ENCODE peak calls at places on chromosomes 13 and 19, in six cellular contexts. H is HCT116, E is GM23338, K is neural progenitor cell, Y is PC-3, B is GM23248. G is an unnamed sample. For H3K4me1, the result is how much of the 10 kb centered on the place peaks cover.

GRCh38 chr13:23626730-23627129 is 56.5 kb downstream of the TNFRSF19 start:
- DNase-seq in H (no peak), B (no peak), K (no peak), E (no peak), Y (no peak), G (no peak)

GRCh38 chr13:42174344-42175162 is 97.4 kb upstream of the AKAP11 start:
- DNase-seq in H (no peak), B (peak), E (peak), K (no peak), Y (no peak), G (peak)

GRCh38 chr19:35262101-35262761 is 6.5 kb upstream of the USF2 start:
- DNase-seq in H (no peak), E (no peak), K (no peak), Y (no peak), B (no peak), G (peak)

GRCh38 chr13:85738696-85739320 is 60.4 kb downstream of the SLITRK6 start:
- DNase-seq in B (no peak), K (no peak), E (no peak), H (no peak), Y (peak), G (no peak)

GRCh38 chr13:114019367-114019766 is 45.5 kb upstream of the C13orf46 start:
- DNase-seq in E (peak), K (peak), H (peak), Y (no peak), B (peak), G (no peak)

GRCh38 chr13:25215253-25215575 is 43.1 kb upstream of the AMER2 start:
- DNase-seq in B (no peak), E (no peak), Y (no peak), H (no peak), K (no peak), G (no peak)

GRCh38 chr13:25345555-25345954 is 26.2 kb upstream of the ATP8A2 start:
- DNase-seq in K (no peak), B (no peak), E (peak), Y (no peak), H (no peak), G (no peak)

GRCh38 chr13:60617863-60618733 is 221.1 kb downstream of the TDRD3 start:
- DNase-seq in K (peak), Y (peak), E (peak), B (peak), H (no peak), G (peak)

GRCh38 chr19:12949363-12950284 is 4.0 kb downstream of the RAD23A start:
- DNase-seq in K (no peak), Y (no peak), E (no peak), B (peak), H (no peak), G (no peak)

GRCh38 chr13:53743906-53744305 is 715.3 kb downstream of the OLFM4 start:
- DNase-seq in H (no peak), K (peak), E (peak), B (no peak), Y (no peak), G (no peak)

GRCh38 chr19:45346449-45346848 is 5.9 kb downstream of the KLC3 start:
- DNase-seq in E (peak), H (no peak), K (peak), Y (no peak), B (peak), G (no peak)

GRCh38 chr13:111005808-111006494 is 91.1 kb upstream of the ANKRD10 start:
- DNase-seq in B (peak), K (no peak), H (no peak), E (no peak), Y (no peak), G (no peak)

GRCh38 chr13:76289558-76289957 is 596.6 kb downstream of the KCTD12 start:
- DNase-seq in H (no peak), K (no peak), Y (no peak), E (no peak), B (no peak), G (no peak)

GRCh38 chr19:41711376-41712261 is 3.2 kb downstream of the CEACAM5 start:
- DNase-seq in B (no peak), E (no peak), Y (no peak), H (no peak), K (no peak), G (no peak)

GRCh38 chr19:5339470-5339949 is 1.1 kb downstream of the PTPRS start:
- DNase-seq in Y (no peak), K (peak), H (no peak), E (no peak), B (peak), G (no peak)

DNA sequence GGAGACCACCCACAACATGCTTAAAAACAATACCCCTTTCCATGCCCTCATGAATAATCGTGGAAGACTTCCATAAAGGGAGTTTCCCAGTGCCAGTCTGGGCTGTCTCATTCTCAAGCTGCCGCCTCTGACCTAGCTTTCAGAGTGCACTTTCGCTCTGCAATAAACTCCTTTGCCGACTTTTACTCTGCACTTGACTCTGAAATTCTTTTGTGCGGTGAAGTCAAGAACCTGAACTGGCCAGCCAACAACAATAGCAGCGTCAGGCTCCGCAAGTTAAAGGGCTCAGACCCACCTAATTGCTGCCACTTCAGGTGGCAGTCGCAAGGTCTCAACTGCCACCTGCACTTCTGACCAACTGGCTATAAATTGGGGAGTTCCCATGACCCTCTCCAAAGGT is 10.3 kb upstream of the LEUTX start:
- DNase-seq in E (peak), Y (no peak), B (no peak), K (no peak), H (no peak), G (no peak)
- TF ChIP-seq EZH2phosphoT487 in E (no peak), Y (no peak), B (no peak), K (no peak), H (no peak), G (no peak)

DNA sequence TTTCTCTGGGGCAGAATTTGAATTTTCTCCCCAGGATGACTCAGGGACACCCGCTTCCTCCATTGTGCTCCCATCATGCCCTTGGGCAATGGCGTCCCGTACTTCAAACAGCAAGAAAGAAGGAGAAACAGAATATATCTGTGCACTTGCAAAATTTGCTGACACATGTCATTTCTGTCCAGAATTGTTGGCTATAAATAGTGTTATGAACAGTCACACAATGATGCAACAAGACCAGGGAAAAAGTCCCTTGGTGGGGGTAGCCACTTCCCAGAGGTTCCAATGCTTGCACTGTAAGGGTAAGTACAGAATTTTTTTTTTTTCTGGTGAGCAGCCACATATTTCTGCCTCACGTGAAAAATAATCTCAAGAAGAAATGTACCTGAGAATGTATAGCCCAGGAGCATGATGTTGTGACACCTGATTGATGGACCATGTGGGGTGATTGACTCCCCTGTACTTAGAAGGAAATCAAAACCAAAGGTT is 9.1 kb upstream of the LAIR1 start:
- DNase-seq in E (no peak), K (no peak), B (no peak), Y (no peak), H (no peak), G (no peak)
- H3K4me1 ChIP-seq in E (under half), K (under half), B (under half), Y (under half), H (under half), G (under half)

GRCh38 chr13:101397742-101398141 is 18.6 kb downstream of the NALCN start:
- DNase-seq in B (peak), H (no peak), Y (peak), E (no peak), K (no peak), G (no peak)
- H3K27ac ChIP-seq in B (peak), H (no peak), Y (peak), E (no peak), K (no peak), G (no peak)

GRCh38 chr19:49688531-49689132 is 762 bp upstream of the ADM5 start:
- DNase-seq in Y (no peak), E (peak), B (no peak), K (no peak), H (no peak), G (no peak)

GRCh38 chr19:49690073-49690655 is 752 bp upstream of the CPT1C start:
- DNase-seq in B (peak), E (peak), K (peak), H (no peak), Y (no peak), G (peak)

GRCh38 chr19:49687566-49688316 is 1.7 kb upstream of the ADM5 start:
- DNase-seq in E (peak), B (no peak), H (no peak), Y (peak), K (no peak), G (no peak)

GRCh38 chr19:49690656-49691242 is at the start of gene CPT1C:
- DNase-seq in Y (peak), H (no peak), K (peak), E (peak), B (peak), G (peak)

DNA sequence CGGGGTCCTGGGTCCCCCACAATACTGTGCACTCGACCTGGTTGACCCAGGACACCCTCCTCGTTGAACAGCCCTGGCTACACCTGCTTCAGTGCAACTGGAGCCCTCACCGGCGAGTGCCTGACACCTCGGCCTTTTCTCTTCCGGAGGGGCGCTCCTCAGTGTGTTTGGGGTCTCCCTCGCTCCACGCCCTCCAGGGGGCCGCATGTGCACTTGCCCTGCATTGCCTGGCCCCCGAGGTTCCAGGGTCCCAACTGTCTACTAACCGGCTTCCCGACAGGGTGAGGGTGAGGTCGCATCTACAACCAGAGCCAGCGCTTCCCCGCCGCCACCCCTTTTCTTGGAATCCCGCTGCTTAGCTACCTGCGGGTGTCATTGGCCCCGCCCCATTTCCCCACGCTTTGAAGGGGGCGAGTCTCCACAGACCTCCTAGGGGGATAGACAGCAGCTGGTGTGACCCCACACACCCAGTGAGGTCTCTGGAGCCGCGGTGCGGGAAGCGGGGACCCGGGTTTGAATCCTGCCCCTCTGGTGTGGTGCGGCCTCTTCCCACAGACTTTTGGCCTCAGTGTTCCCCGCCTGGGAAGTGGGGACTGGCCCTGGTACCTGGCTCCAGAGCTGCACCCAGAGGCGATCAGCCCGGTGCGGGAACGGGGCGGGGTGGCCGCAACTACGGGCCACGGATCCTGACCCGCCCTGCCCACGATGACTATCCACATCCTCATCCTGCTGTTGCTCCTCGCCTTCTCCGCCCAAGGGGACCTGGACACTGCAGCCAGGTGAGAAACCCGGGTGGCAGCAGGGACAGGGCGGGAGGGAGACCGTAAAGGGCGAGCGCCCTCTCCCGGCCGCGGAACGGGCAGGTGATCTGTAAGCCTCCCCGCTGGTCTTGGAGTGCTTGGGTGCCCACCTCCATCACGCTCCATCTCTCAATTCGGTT is at the start of gene ADM5:
- DNase-seq in K (peak), H (no peak), Y (peak), E (peak), B (peak), G (peak)
- TF ChIP-seq EZH2phosphoT487 in K (no peak), H (no peak), Y (no peak), E (no peak), B (no peak), G (no peak)

DNA sequence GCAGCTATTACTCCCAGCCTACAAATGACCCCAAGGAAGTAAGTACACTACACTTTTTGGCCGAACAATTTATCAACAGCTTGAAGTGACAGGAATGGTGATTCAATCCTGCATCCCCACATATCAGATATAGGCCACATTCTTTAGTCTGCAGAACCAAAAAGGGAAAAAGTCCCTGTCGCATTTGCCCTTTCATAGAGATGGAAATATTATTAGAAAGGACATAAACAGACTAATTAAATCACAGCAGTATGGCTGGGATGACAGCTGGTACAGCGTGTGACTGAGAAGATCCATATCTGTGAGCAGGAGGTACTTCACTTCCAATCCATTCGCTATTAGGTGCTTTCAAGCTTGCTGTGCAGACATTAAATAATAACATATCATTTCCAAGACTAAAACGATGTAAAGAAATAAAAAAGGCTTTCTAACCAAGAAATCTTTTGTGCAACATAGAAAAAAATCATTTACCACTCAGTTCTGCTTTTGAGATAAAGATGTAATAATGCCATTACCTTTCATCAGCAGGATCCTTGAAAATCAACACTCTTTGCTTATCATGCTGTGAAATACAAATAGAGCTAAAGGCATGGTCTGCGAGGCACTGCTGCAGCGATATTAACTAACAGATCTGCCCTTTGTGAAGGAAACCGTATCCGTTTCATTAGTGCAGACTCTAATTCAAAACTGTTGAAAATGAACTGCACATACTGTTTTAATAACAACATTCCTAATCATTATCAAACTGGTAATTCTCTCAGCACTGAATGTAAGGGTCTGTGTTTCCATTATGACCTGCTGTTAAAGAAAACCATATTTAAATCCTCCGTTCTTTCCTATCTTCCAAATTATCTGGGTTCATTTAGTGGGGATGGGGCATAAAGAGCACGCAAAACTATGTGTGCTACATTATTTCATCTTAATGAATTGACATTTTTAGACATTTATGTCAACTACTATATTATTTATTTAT is 245.6 kb downstream of the DACH1 start:
- DNase-seq in B (no peak), Y (no peak), H (no peak), E (peak), K (no peak), G (no peak)
- H3K4me1 ChIP-seq in B (under half), Y (under half), H (under half), E (under half), K (under half), G (under half)

DNA sequence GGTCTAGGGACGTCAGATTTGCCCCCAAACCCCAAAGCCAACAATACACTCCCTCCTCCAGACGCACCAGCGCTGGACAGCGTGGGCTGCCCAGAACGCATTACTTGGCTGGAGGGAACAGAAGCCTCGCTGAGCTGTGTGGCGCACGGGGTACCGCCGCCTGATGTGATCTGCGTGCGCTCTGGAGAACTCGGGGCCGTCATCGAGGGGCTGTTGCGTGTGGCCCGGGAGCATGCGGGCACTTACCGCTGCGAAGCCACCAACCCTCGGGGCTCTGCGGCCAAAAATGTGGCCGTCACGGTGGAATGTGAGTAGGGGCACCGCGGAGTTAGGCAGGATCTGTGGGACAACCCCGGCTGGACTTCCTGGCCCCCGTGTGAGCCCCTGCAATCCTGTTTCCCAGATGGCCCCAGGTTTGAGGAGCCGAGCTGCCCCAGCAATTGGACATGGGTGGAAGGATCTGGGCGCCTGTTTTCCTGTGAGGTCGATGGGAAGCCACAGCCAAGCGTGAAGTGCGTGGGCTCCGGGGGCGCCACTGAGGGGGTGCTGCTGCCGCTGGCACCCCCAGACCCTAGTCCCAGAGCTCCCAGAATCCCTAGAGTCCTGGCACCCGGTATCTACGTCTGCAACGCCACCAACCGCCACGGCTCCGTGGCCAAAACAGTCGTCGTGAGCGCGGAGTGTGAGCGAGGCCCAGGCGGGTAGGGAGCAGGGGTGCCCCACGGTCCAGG is 4.0 kb downstream of the ICAM5 start:
- DNase-seq in Y (no peak), H (no peak), K (peak), E (peak), B (no peak), G (no peak)
- H3K27ac ChIP-seq in Y (no peak), H (no peak), K (no peak), E (no peak), B (no peak), G (no peak)

G was measured in hepatocyte.